ENCODE peak calls at places on chromosomes 12 and 14, in five cellular contexts. One of them, this sample, is unnamed.

GRCh38 chr14:104135121-104135903 is 3.1 kb upstream of the KIF26A start:
- DNase-seq in neural progenitor cell: peak; percentile 89
- DNase-seq in GM12878: no peak
- DNase-seq in hepatocyte: peak; percentile 65
- DNase-seq in IMR-90: no peak
- DNase-seq in this sample: peak; percentile 93

GRCh38 chr12:59803735-59804134 is 207.9 kb downstream of the SLC16A7 start:
- DNase-seq in hepatocyte: no peak
- DNase-seq in IMR-90: peak; percentile 40
- DNase-seq in GM12878: no peak
- DNase-seq in neural progenitor cell: no peak
- DNase-seq in this sample: no peak

GRCh38 chr14:33120341-33120740 is 181.7 kb downstream of the NPAS3 start:
- DNase-seq in neural progenitor cell: no peak
- DNase-seq in IMR-90: no peak
- DNase-seq in GM12878: no peak
- DNase-seq in hepatocyte: no peak
- DNase-seq in this sample: no peak

GRCh38 chr14:85248881-85249635 is 280.9 kb upstream of the FLRT2 start:
- DNase-seq in neural progenitor cell: no peak
- DNase-seq in hepatocyte: peak; percentile 5
- DNase-seq in IMR-90: peak; percentile 11
- DNase-seq in GM12878: no peak
- DNase-seq in this sample: no peak

GRCh38 chr12:113392988-113393579 is 10.6 kb downstream of the SDS start:
- DNase-seq in IMR-90: no peak
- DNase-seq in GM12878: peak; percentile 59
- DNase-seq in neural progenitor cell: peak; percentile 66
- DNase-seq in hepatocyte: no peak
- DNase-seq in this sample: peak; percentile 75

GRCh38 chr12:47705239-47705570 is 625 bp downstream of the RPAP3 start:
- DNase-seq in neural progenitor cell: no peak
- DNase-seq in hepatocyte: no peak
- DNase-seq in IMR-90: peak; percentile 8
- DNase-seq in GM12878: no peak
- DNase-seq in this sample: peak; percentile 51

GRCh38 chr12:78034025-78034424 is 203.3 kb downstream of the NAV3 start:
- DNase-seq in GM12878: no peak
- DNase-seq in IMR-90: peak; percentile 55
- DNase-seq in hepatocyte: no peak
- DNase-seq in neural progenitor cell: no peak
- DNase-seq in this sample: peak; percentile 5

GRCh38 chr12:42450248-42450647 is 124.3 kb downstream of the PPHLN1 start:
- DNase-seq in IMR-90: peak; percentile 46
- DNase-seq in hepatocyte: no peak
- DNase-seq in GM12878: no peak
- DNase-seq in neural progenitor cell: no peak
- DNase-seq in this sample: no peak

GRCh38 chr12:104695453-104696148 is 238.9 kb downstream of the CHST11 start:
- DNase-seq in neural progenitor cell: no peak
- DNase-seq in IMR-90: peak; percentile 93
- DNase-seq in GM12878: peak; percentile 73
- DNase-seq in hepatocyte: no peak
- DNase-seq in this sample: peak; percentile 91

GRCh38 chr12:39459027-39459434 is 16.1 kb upstream of the KIF21A start:
- DNase-seq in neural progenitor cell: no peak
- DNase-seq in IMR-90: no peak
- DNase-seq in hepatocyte: no peak
- DNase-seq in GM12878: no peak
- DNase-seq in this sample: no peak

GRCh38 chr12:12745576-12746211 is 28.5 kb downstream of the CDKN1B start:
- DNase-seq in GM12878: no peak
- DNase-seq in IMR-90: no peak
- DNase-seq in neural progenitor cell: no peak
- DNase-seq in hepatocyte: no peak
- DNase-seq in this sample: no peak

GRCh38 chr14:84482256-84483071 is 1047.5 kb upstream of the FLRT2 start:
- DNase-seq in GM12878: no peak
- DNase-seq in neural progenitor cell: peak; percentile 53
- DNase-seq in IMR-90: peak; percentile 75
- DNase-seq in hepatocyte: no peak
- DNase-seq in this sample: no peak

GRCh38 chr14:103302966-103303365 is 31.1 kb upstream of the EIF5 start:
- DNase-seq in hepatocyte: no peak
- DNase-seq in IMR-90: peak; percentile 17
- DNase-seq in GM12878: no peak
- DNase-seq in neural progenitor cell: no peak
- DNase-seq in this sample: no peak

GRCh38 chr12:128111951-128112350 is 155.0 kb upstream of the TMEM132C start:
- DNase-seq in IMR-90: no peak
- DNase-seq in neural progenitor cell: peak; percentile 16
- DNase-seq in hepatocyte: no peak
- DNase-seq in GM12878: no peak
- DNase-seq in this sample: no peak

GRCh38 chr12:94762259-94762942 is 112.0 kb upstream of the TMCC3 start:
- DNase-seq in GM12878: peak; percentile 56
- DNase-seq in hepatocyte: no peak
- DNase-seq in IMR-90: no peak
- DNase-seq in neural progenitor cell: no peak
- DNase-seq in this sample: no peak

GRCh38 chr12:127175361-127175760 is 1091.6 kb upstream of the TMEM132C start:
- DNase-seq in hepatocyte: no peak
- DNase-seq in GM12878: no peak
- DNase-seq in IMR-90: no peak
- DNase-seq in neural progenitor cell: no peak
- DNase-seq in this sample: no peak

GRCh38 chr14:20019257-20019865 is at the start of gene OR4K14:
- DNase-seq in IMR-90: no peak
- DNase-seq in neural progenitor cell: no peak
- DNase-seq in hepatocyte: no peak
- DNase-seq in GM12878: no peak
- DNase-seq in this sample: no peak

GRCh38 chr12:25236190-25236589 is 14.5 kb downstream of the KRAS start:
- DNase-seq in hepatocyte: no peak
- DNase-seq in GM12878: no peak
- DNase-seq in neural progenitor cell: no peak
- DNase-seq in IMR-90: peak; percentile 36
- DNase-seq in this sample: no peak

GRCh38 chr12:5379737-5380496 is 52.0 kb upstream of the NTF3 start:
- DNase-seq in hepatocyte: peak; percentile 24
- DNase-seq in neural progenitor cell: no peak
- DNase-seq in GM12878: peak; percentile 13
- DNase-seq in IMR-90: no peak
- DNase-seq in this sample: no peak

GRCh38 chr12:113292091-113292490 is 42.8 kb downstream of the SLC8B1 start:
- DNase-seq in hepatocyte: no peak
- DNase-seq in neural progenitor cell: no peak
- DNase-seq in IMR-90: peak; percentile 76
- DNase-seq in GM12878: no peak
- DNase-seq in this sample: peak; percentile 95

GRCh38 chr12:88339254-88339949 is 197.3 kb downstream of the TMTC3 start:
- DNase-seq in hepatocyte: no peak
- DNase-seq in neural progenitor cell: no peak
- DNase-seq in GM12878: no peak
- DNase-seq in IMR-90: peak; percentile 85
- DNase-seq in this sample: no peak

GRCh38 chr12:78275886-78276285 is 445.2 kb downstream of the NAV3 start:
- DNase-seq in IMR-90: no peak
- DNase-seq in hepatocyte: no peak
- DNase-seq in GM12878: no peak
- DNase-seq in neural progenitor cell: no peak
- DNase-seq in this sample: no peak

GRCh38 chr12:129379076-129379804 is 524.6 kb downstream of the TMEM132D start:
- DNase-seq in neural progenitor cell: no peak
- DNase-seq in GM12878: no peak
- DNase-seq in hepatocyte: no peak
- DNase-seq in IMR-90: no peak
- DNase-seq in this sample: no peak

GRCh38 chr12:77218278-77218677 is 152.9 kb upstream of the E2F7 start:
- DNase-seq in IMR-90: no peak
- DNase-seq in GM12878: no peak
- DNase-seq in neural progenitor cell: no peak
- DNase-seq in hepatocyte: no peak
- DNase-seq in this sample: no peak

GRCh38 chr12:115438314-115438713 is 754.3 kb upstream of the TBX3 start:
- DNase-seq in neural progenitor cell: no peak
- DNase-seq in GM12878: no peak
- DNase-seq in hepatocyte: no peak
- DNase-seq in IMR-90: no peak
- DNase-seq in this sample: no peak

GRCh38 chr12:132455565-132455964 is 34.4 kb upstream of the FBRSL1 start:
- DNase-seq in GM12878: no peak
- DNase-seq in hepatocyte: no peak
- DNase-seq in IMR-90: no peak
- DNase-seq in neural progenitor cell: no peak
- DNase-seq in this sample: no peak

GRCh38 chr12:27732281-27732680 is 21.6 kb downstream of the MRPS35 start:
- DNase-seq in neural progenitor cell: no peak
- DNase-seq in IMR-90: no peak
- DNase-seq in GM12878: no peak
- DNase-seq in hepatocyte: peak; percentile 20
- DNase-seq in this sample: no peak

GRCh38 chr12:89883630-89884364 is 175.2 kb upstream of the ATP2B1 start:
- DNase-seq in hepatocyte: no peak
- DNase-seq in GM12878: no peak
- DNase-seq in neural progenitor cell: peak; percentile 89
- DNase-seq in IMR-90: peak; percentile 48
- DNase-seq in this sample: peak; percentile 76

GRCh38 chr14:34874386-34875030 is 652 bp downstream of the BAZ1A start:
- DNase-seq in neural progenitor cell: peak; percentile 88
- DNase-seq in hepatocyte: peak; percentile 76
- DNase-seq in GM12878: no peak
- DNase-seq in IMR-90: peak; percentile 49
- DNase-seq in this sample: peak; percentile 84
- H2AFZ ChIP-seq in neural progenitor cell: peak overlapping the region; percentile 98
- H2AFZ ChIP-seq in hepatocyte: peak overlapping the region; percentile 92
- H2AFZ ChIP-seq in GM12878: peak overlapping the region; percentile 81
- H2AFZ ChIP-seq in IMR-90: peak overlapping the region; percentile 98
- H2AFZ ChIP-seq in this sample: peak overlapping the region; percentile 91

DNA sequence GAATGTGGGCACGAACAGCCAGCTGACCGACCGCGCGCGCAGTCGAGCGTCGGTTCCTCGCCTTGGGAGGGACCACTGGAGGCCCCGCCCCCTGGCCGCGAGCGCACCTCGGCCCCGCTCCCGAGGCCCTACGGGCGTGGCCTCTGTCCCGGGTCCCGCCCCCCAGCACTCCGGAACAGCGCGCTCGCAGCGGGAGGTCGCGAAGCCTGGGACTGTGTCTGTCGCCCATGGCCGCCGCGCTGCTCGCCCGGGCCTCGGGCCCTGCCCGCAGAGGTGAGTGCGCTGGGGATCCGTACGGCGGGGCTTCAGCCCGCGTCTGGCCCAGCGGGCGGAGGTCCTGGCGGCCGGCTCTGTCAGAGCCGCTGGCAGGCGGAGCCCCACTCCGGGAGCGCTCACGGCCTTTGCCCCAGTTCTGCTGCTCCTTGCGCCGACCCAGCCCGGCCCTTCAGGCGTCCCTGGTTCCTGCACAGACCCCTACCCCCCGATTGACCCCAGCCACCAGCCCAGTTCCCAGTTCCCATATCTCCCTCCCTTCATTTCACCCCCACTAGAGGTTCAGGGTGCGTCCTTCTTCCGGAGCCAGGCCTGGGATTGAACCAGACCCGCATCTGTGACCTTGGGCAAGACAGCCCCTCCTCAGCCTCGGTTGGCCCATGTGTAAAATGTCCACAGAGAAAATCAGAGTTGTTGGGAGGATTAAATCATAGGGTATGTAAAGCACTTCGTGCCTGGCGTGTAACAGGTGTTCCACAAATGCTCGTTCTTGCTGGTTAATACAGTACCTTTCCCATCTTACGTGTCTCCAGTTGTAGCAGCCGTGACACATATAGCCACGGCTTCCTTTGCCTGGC is at the start of gene ACADS:
- DNase-seq in neural progenitor cell: peak; percentile 97
- DNase-seq in IMR-90: peak; percentile 67
- DNase-seq in hepatocyte: peak; percentile 96
- DNase-seq in GM12878: peak; percentile 40
- DNase-seq in this sample: peak; percentile 100
- H2AFZ ChIP-seq in neural progenitor cell: peak within 1 kb of the TSS; percentile 30
- H2AFZ ChIP-seq in IMR-90: peak within 1 kb of the TSS; percentile 94
- H2AFZ ChIP-seq in hepatocyte: peak within 1 kb of the TSS; percentile 92
- H2AFZ ChIP-seq in GM12878: peak within 1 kb of the TSS; percentile 88
- H2AFZ ChIP-seq in this sample: peak within 1 kb of the TSS; percentile 84

DNA sequence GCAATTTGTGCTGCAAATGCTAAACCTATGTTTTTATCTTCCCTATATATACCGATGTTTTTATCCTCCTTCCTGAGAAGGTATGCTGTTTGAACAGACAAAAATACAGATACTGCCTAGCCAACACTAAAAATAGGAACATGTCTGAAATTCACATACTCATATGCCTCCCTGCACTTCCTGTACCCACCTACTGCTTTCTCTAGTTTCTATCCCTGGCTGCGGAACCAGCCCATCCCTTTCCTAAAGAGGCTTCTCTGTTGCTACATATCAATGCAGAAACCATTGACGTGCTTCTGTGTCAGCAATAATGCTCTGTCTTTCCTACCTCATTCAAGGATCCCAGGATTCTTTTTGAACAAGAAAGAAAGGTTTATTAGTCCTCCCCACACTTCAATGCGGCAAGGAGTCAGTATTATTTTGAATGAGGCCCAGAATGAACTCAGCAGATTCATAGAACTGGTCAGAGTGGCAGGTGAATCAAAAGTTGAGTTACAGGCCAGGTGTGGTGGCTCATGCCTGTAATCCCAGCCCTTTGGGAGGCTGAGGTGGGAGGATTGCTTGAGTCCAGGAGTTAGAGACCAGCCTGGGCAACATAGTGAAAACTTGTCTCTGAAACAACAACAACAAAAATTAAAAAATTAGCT is 67.8 kb upstream of the NAP1L1 start:
- DNase-seq in neural progenitor cell: no peak
- DNase-seq in IMR-90: no peak
- DNase-seq in hepatocyte: no peak
- DNase-seq in GM12878: peak; percentile 49
- DNase-seq in this sample: no peak
- H2AFZ ChIP-seq in neural progenitor cell: peak overlapping the region; percentile 63
- H2AFZ ChIP-seq in IMR-90: no peak overlapping the region
- H2AFZ ChIP-seq in hepatocyte: no peak overlapping the region
- H2AFZ ChIP-seq in GM12878: peak overlapping the region; percentile 21
- H2AFZ ChIP-seq in this sample: peak overlapping the region; percentile 72

DNA sequence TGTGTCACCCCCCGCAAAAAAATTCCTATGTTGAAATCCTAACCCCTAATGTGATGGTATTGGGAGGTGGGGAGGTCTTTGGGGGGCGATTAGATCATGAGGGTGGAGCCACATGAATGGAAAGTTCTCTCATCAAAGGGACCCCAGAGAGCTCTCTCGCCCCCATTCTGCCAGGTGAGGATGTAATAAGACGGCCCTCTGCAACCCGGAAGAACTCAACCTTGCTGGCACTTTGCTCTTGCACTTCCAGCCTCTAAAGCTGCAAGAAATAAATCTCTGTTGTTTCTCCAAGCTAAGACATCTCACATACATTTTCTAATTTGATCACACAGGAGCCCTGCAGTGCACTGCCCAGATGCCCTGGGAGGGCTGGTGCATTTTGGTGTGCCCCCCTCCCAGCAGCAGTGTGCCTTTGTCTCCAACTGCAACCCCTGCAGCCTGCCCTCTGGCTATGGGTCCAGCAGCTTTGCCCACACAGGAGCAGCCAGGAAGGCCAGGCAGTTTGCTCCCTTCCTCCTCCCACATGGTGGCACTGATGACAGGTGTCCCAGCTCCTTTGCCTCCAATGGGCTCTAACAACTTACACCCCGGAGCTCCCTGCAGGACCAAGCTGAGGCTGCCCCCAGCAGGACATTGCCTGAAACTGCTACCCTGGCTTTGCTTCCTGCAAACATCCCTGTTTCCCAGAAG is 59.3 kb downstream of the C14orf132 start:
- DNase-seq in hepatocyte: peak; percentile 80
- DNase-seq in IMR-90: peak; percentile 71
- DNase-seq in GM12878: peak; percentile 7
- DNase-seq in neural progenitor cell: peak; percentile 85
- DNase-seq in this sample: peak; percentile 86
- H2AFZ ChIP-seq in hepatocyte: no peak overlapping the region
- H2AFZ ChIP-seq in IMR-90: peak overlapping the region; percentile 29
- H2AFZ ChIP-seq in GM12878: no peak overlapping the region
- H2AFZ ChIP-seq in neural progenitor cell: no peak overlapping the region
- H2AFZ ChIP-seq in this sample: no peak overlapping the region